ENCODE peak calls at places on chromosomes 1 and 21, in six cellular contexts. One of them, this sample, is unnamed.

GRCh38 chr1:181514298-181515290 is 31.3 kb downstream of the CACNA1E start:
- DNase-seq in tibial nerve: no peak
- DNase-seq in psoas muscle: no peak
- DNase-seq in H9: no peak
- DNase-seq in fibroblast of lung: no peak
- DNase-seq in HAP-1: no peak
- DNase-seq in this sample: no peak

GRCh38 chr1:155591770-155592169 is 18.2 kb upstream of the MSTO1 start:
- DNase-seq in tibial nerve: no peak
- DNase-seq in psoas muscle: no peak
- DNase-seq in H9: no peak
- DNase-seq in fibroblast of lung: peak; percentile 82
- DNase-seq in HAP-1: peak; percentile 54
- DNase-seq in this sample: peak; percentile 90

GRCh38 chr1:156488566-156489165 is 11.9 kb downstream of the MEF2D start:
- DNase-seq in tibial nerve: no peak
- DNase-seq in psoas muscle: no peak
- DNase-seq in H9: no peak
- DNase-seq in fibroblast of lung: no peak
- DNase-seq in HAP-1: no peak
- DNase-seq in this sample: no peak

GRCh38 chr1:202063093-202063492 is 52.7 kb downstream of the ELF3 start:
- DNase-seq in tibial nerve: no peak
- DNase-seq in psoas muscle: no peak
- DNase-seq in H9: peak; percentile 42
- DNase-seq in fibroblast of lung: peak; percentile 19
- DNase-seq in HAP-1: no peak
- DNase-seq in this sample: peak; percentile 13

GRCh38 chr1:168623003-168623828 is 46.8 kb downstream of the XCL1 start:
- DNase-seq in tibial nerve: no peak
- DNase-seq in psoas muscle: peak; percentile 78
- DNase-seq in H9: no peak
- DNase-seq in fibroblast of lung: peak; percentile 63
- DNase-seq in HAP-1: no peak
- DNase-seq in this sample: peak; percentile 68

GRCh38 chr1:183609313-183609712 is 19.1 kb upstream of the NCF2 start:
- DNase-seq in tibial nerve: peak; percentile 68
- DNase-seq in psoas muscle: peak; percentile 67
- DNase-seq in H9: no peak
- DNase-seq in fibroblast of lung: peak; percentile 71
- DNase-seq in HAP-1: peak; percentile 37
- DNase-seq in this sample: peak; percentile 87

GRCh38 chr1:240597153-240597745 is 14.7 kb downstream of the GREM2 start:
- DNase-seq in tibial nerve: no peak
- DNase-seq in psoas muscle: no peak
- DNase-seq in H9: no peak
- DNase-seq in fibroblast of lung: no peak
- DNase-seq in HAP-1: no peak
- DNase-seq in this sample: peak; percentile 30

GRCh38 chr1:172658871-172659453 is at the start of gene FASLG:
- DNase-seq in tibial nerve: no peak
- DNase-seq in psoas muscle: no peak
- DNase-seq in H9: no peak
- DNase-seq in fibroblast of lung: no peak
- DNase-seq in HAP-1: no peak
- DNase-seq in this sample: no peak

GRCh38 chr1:204592246-204592948 is 76.2 kb downstream of the MDM4 start:
- DNase-seq in tibial nerve: no peak
- DNase-seq in psoas muscle: no peak
- DNase-seq in H9: no peak
- DNase-seq in fibroblast of lung: no peak
- DNase-seq in HAP-1: no peak
- DNase-seq in this sample: no peak

GRCh38 chr1:29123871-29124365 is at the start of gene TMEM200B:
- DNase-seq in tibial nerve: no peak
- DNase-seq in psoas muscle: no peak
- DNase-seq in H9: no peak
- DNase-seq in fibroblast of lung: no peak
- DNase-seq in HAP-1: peak; percentile 23
- DNase-seq in this sample: peak; percentile 56

GRCh38 chr1:9822490-9822889 is 1.3 kb downstream of the CLSTN1 start:
- DNase-seq in tibial nerve: no peak
- DNase-seq in psoas muscle: no peak
- DNase-seq in H9: no peak
- DNase-seq in fibroblast of lung: peak; percentile 28
- DNase-seq in HAP-1: no peak
- DNase-seq in this sample: peak; percentile 31

GRCh38 chr1:244068563-244068962 is 17.5 kb downstream of the ZBTB18 start:
- DNase-seq in tibial nerve: no peak
- DNase-seq in psoas muscle: no peak
- DNase-seq in H9: no peak
- DNase-seq in fibroblast of lung: no peak
- DNase-seq in HAP-1: no peak
- DNase-seq in this sample: no peak

GRCh38 chr1:244599937-244600350 is 53.0 kb upstream of the DESI2 start:
- DNase-seq in tibial nerve: no peak
- DNase-seq in psoas muscle: no peak
- DNase-seq in H9: no peak
- DNase-seq in fibroblast of lung: peak; percentile 97
- DNase-seq in HAP-1: no peak
- DNase-seq in this sample: peak; percentile 93

GRCh38 chr1:151989131-151989868 is 4.4 kb downstream of the S100A10 start:
- DNase-seq in tibial nerve: peak; percentile 56
- DNase-seq in psoas muscle: peak; percentile 78
- DNase-seq in H9: no peak
- DNase-seq in fibroblast of lung: peak; percentile 86
- DNase-seq in HAP-1: no peak
- DNase-seq in this sample: peak; percentile 94

GRCh38 chr1:26861889-26862371 is 1.0 kb upstream of the SFN start:
- DNase-seq in tibial nerve: no peak
- DNase-seq in psoas muscle: no peak
- DNase-seq in H9: no peak
- DNase-seq in fibroblast of lung: no peak
- DNase-seq in HAP-1: no peak
- DNase-seq in this sample: no peak

GRCh38 chr1:153945131-153945794 is 1.3 kb downstream of the DENND4B start:
- DNase-seq in tibial nerve: no peak
- DNase-seq in psoas muscle: peak; percentile 90
- DNase-seq in H9: no peak
- DNase-seq in fibroblast of lung: peak; percentile 51
- DNase-seq in HAP-1: no peak
- DNase-seq in this sample: peak; percentile 47

GRCh38 chr21:17612023-17612564 is 607 bp downstream of the BTG3 start:
- DNase-seq in tibial nerve: no peak
- DNase-seq in psoas muscle: peak; percentile 59
- DNase-seq in H9: peak; percentile 31
- DNase-seq in fibroblast of lung: peak; percentile 40
- DNase-seq in HAP-1: no peak
- DNase-seq in this sample: peak; percentile 71

GRCh38 chr1:100496896-100497295 is 41.0 kb upstream of the GPR88 start:
- DNase-seq in tibial nerve: no peak
- DNase-seq in psoas muscle: no peak
- DNase-seq in H9: no peak
- DNase-seq in fibroblast of lung: no peak
- DNase-seq in HAP-1: no peak
- DNase-seq in this sample: no peak

GRCh38 chr21:31497939-31498338 is 153.9 kb upstream of the TIAM1 start:
- DNase-seq in tibial nerve: no peak
- DNase-seq in psoas muscle: no peak
- DNase-seq in H9: no peak
- DNase-seq in fibroblast of lung: no peak
- DNase-seq in HAP-1: no peak
- DNase-seq in this sample: no peak

GRCh38 chr21:44741921-44742320 is 30.5 kb upstream of the TSPEAR start:
- DNase-seq in tibial nerve: no peak
- DNase-seq in psoas muscle: no peak
- DNase-seq in H9: peak; percentile 1
- DNase-seq in fibroblast of lung: no peak
- DNase-seq in HAP-1: no peak
- DNase-seq in this sample: no peak

GRCh38 chr1:53089478-53090226 is 27.6 kb downstream of the PODN start:
- DNase-seq in tibial nerve: no peak
- DNase-seq in psoas muscle: no peak
- DNase-seq in H9: no peak
- DNase-seq in fibroblast of lung: peak; percentile 25
- DNase-seq in HAP-1: no peak
- DNase-seq in this sample: peak; percentile 52

GRCh38 chr1:153881764-153882163 is 41.0 kb downstream of the GATAD2B start:
- DNase-seq in tibial nerve: no peak
- DNase-seq in psoas muscle: no peak
- DNase-seq in H9: no peak
- DNase-seq in fibroblast of lung: peak; percentile 74
- DNase-seq in HAP-1: peak; percentile 59
- DNase-seq in this sample: peak; percentile 64

GRCh38 chr1:66464802-66465201 is 69.2 kb upstream of the SGIP1 start:
- DNase-seq in tibial nerve: no peak
- DNase-seq in psoas muscle: no peak
- DNase-seq in H9: no peak
- DNase-seq in fibroblast of lung: peak; percentile 90
- DNase-seq in HAP-1: no peak
- DNase-seq in this sample: peak; percentile 80

GRCh38 chr1:67791261-67791660 is 42.0 kb downstream of the GNG12 start:
- DNase-seq in tibial nerve: no peak
- DNase-seq in psoas muscle: no peak
- DNase-seq in H9: no peak
- DNase-seq in fibroblast of lung: no peak
- DNase-seq in HAP-1: no peak
- DNase-seq in this sample: peak; percentile 50

GRCh38 chr1:84665703-84666317 is 24.5 kb downstream of the SSX2IP start:
- DNase-seq in tibial nerve: no peak
- DNase-seq in psoas muscle: no peak
- DNase-seq in H9: no peak
- DNase-seq in fibroblast of lung: peak; percentile 63
- DNase-seq in HAP-1: no peak
- DNase-seq in this sample: peak; percentile 50

GRCh38 chr1:69572921-69573320 is 5.2 kb downstream of the LRRC7 start:
- DNase-seq in tibial nerve: no peak
- DNase-seq in psoas muscle: no peak
- DNase-seq in H9: no peak
- DNase-seq in fibroblast of lung: no peak
- DNase-seq in HAP-1: no peak
- DNase-seq in this sample: no peak
- H3K27me3 ChIP-seq in tibial nerve: no peaks in the 10 kb centered on the region
- H3K27me3 ChIP-seq in psoas muscle: peaks cover 33% of the 10 kb centered on the region
- H3K27me3 ChIP-seq in H9: peaks cover 18% of the 10 kb centered on the region
- H3K27me3 ChIP-seq in fibroblast of lung: peaks cover 17% of the 10 kb centered on the region
- H3K27me3 ChIP-seq in HAP-1: peaks cover 12% of the 10 kb centered on the region
- H3K27me3 ChIP-seq in this sample: peaks cover 13% of the 10 kb centered on the region

GRCh38 chr1:89603651-89604413 is 29.1 kb upstream of the LRRC8C start:
- DNase-seq in tibial nerve: no peak
- DNase-seq in psoas muscle: no peak
- DNase-seq in H9: no peak
- DNase-seq in fibroblast of lung: peak; percentile 39
- DNase-seq in HAP-1: no peak
- DNase-seq in this sample: no peak

GRCh38 chr1:89607156-89607555 is 25.8 kb upstream of the LRRC8C start:
- DNase-seq in tibial nerve: no peak
- DNase-seq in psoas muscle: no peak
- DNase-seq in H9: no peak
- DNase-seq in fibroblast of lung: no peak
- DNase-seq in HAP-1: no peak
- DNase-seq in this sample: no peak

GRCh38 chr1:89606227-89606945 is 26.5 kb upstream of the LRRC8C start:
- DNase-seq in tibial nerve: no peak
- DNase-seq in psoas muscle: no peak
- DNase-seq in H9: no peak
- DNase-seq in fibroblast of lung: no peak
- DNase-seq in HAP-1: no peak
- DNase-seq in this sample: no peak

GRCh38 chr1:89604414-89604735 is 28.5 kb upstream of the LRRC8C start:
- DNase-seq in tibial nerve: no peak
- DNase-seq in psoas muscle: no peak
- DNase-seq in H9: no peak
- DNase-seq in fibroblast of lung: no peak
- DNase-seq in HAP-1: no peak
- DNase-seq in this sample: no peak

GRCh38 chr1:89605692-89606091 is 27.2 kb upstream of the LRRC8C start:
- DNase-seq in tibial nerve: no peak
- DNase-seq in psoas muscle: no peak
- DNase-seq in H9: no peak
- DNase-seq in fibroblast of lung: peak; percentile 90
- DNase-seq in HAP-1: no peak
- DNase-seq in this sample: peak; percentile 50
- H3K4me1 ChIP-seq in tibial nerve: no peaks in the 10 kb centered on the region
- H3K4me1 ChIP-seq in psoas muscle: peaks cover 4% of the 10 kb centered on the region
- H3K4me1 ChIP-seq in H9: no peaks in the 10 kb centered on the region
- H3K4me1 ChIP-seq in fibroblast of lung: peaks cover 11% of the 10 kb centered on the region
- H3K4me1 ChIP-seq in HAP-1: no peaks in the 10 kb centered on the region
- H3K4me1 ChIP-seq in this sample: peaks cover 37% of the 10 kb centered on the region

GRCh38 chr1:11443043-11443442 is 35.9 kb upstream of the DISP3 start:
- DNase-seq in tibial nerve: no peak
- DNase-seq in psoas muscle: no peak
- DNase-seq in H9: no peak
- DNase-seq in fibroblast of lung: no peak
- DNase-seq in HAP-1: no peak
- DNase-seq in this sample: no peak
- H3K27me3 ChIP-seq in tibial nerve: no peaks in the 10 kb centered on the region
- H3K27me3 ChIP-seq in psoas muscle: peaks cover 56% of the 10 kb centered on the region
- H3K27me3 ChIP-seq in H9: no peaks in the 10 kb centered on the region
- H3K27me3 ChIP-seq in fibroblast of lung: peaks cover 2% of the 10 kb centered on the region
- H3K27me3 ChIP-seq in HAP-1: peaks cover 52% of the 10 kb centered on the region
- H3K27me3 ChIP-seq in this sample: peaks cover 72% of the 10 kb centered on the region

GRCh38 chr1:24042375-24042774 is 62.2 kb upstream of the SRSF10 start:
- DNase-seq in tibial nerve: no peak
- DNase-seq in psoas muscle: no peak
- DNase-seq in H9: no peak
- DNase-seq in fibroblast of lung: no peak
- DNase-seq in HAP-1: no peak
- DNase-seq in this sample: no peak

GRCh38 chr1:24043345-24044032 is 63.4 kb upstream of the SRSF10 start:
- DNase-seq in tibial nerve: no peak
- DNase-seq in psoas muscle: no peak
- DNase-seq in H9: no peak
- DNase-seq in fibroblast of lung: no peak
- DNase-seq in HAP-1: no peak
- DNase-seq in this sample: no peak

GRCh38 chr1:24047101-24047459 is 64.9 kb downstream of the MYOM3 start:
- DNase-seq in tibial nerve: no peak
- DNase-seq in psoas muscle: peak; percentile 81
- DNase-seq in H9: no peak
- DNase-seq in fibroblast of lung: peak; percentile 70
- DNase-seq in HAP-1: no peak
- DNase-seq in this sample: peak; percentile 66

GRCh38 chr1:24048205-24048869 is 63.6 kb downstream of the MYOM3 start:
- DNase-seq in tibial nerve: no peak
- DNase-seq in psoas muscle: no peak
- DNase-seq in H9: no peak
- DNase-seq in fibroblast of lung: no peak
- DNase-seq in HAP-1: no peak
- DNase-seq in this sample: no peak

DNA sequence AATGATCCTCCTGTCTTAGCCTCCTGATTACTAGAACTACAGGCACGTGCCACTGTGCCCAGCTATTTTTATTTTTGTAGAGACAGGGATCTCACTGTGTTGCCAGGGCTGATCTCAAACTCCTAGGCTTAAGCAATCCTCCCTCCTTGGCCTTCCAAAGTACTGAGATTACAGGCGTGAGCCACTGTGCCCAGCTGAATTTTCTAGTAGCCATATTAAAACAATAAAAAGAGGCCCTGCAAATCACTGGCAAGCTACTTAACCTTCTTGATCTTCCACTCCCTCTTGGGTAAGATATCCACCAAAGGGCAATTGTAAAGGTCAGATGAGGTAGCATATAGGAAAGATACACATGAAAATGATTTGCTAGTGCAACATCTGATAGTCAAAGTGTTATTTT is 65.6 kb upstream of the SRSF10 start:
- DNase-seq in tibial nerve: no peak
- DNase-seq in psoas muscle: no peak
- DNase-seq in H9: no peak
- DNase-seq in fibroblast of lung: peak; percentile 67
- DNase-seq in HAP-1: no peak
- DNase-seq in this sample: peak; percentile 38
- H3K4me1 ChIP-seq in tibial nerve: no peaks in the 10 kb centered on the region
- H3K4me1 ChIP-seq in psoas muscle: peaks cover 14% of the 10 kb centered on the region
- H3K4me1 ChIP-seq in H9: no peaks in the 10 kb centered on the region
- H3K4me1 ChIP-seq in fibroblast of lung: peaks cover 13% of the 10 kb centered on the region
- H3K4me1 ChIP-seq in HAP-1: peaks cover 12% of the 10 kb centered on the region
- H3K4me1 ChIP-seq in this sample: peaks cover 24% of the 10 kb centered on the region

This sample was measured in adipocyte.